ENCODE peak calls at places on chromosomes 2 and 18, in seven cellular contexts. E, B, C, N, T, H and G are unnamed samples.

GRCh38 chr2:222878284-222878876 is 17.5 kb downstream of the ACSL3 start:
- DNase-seq in E (no peak), B (no peak), C (no peak), N (no peak), T (no peak), H (no peak), G (no peak)

GRCh38 chr18:12659904-12660605 is 2.1 kb upstream of the SPIRE1 start:
- DNase-seq in E (peak), B (peak), C (peak), N (peak), T (no peak), H (peak), G (peak)

GRCh38 chr2:101518470-101519172 is 43.7 kb upstream of the RFX8 start:
- DNase-seq in E (peak), B (peak), C (peak), N (peak), T (peak), H (peak), G (peak)

GRCh38 chr18:72674710-72675109 is 130.6 kb upstream of the CBLN2 start:
- DNase-seq in E (no peak), B (no peak), C (no peak), N (no peak), T (no peak), H (no peak), G (no peak)

GRCh38 chr2:6866239-6866745 is 585 bp upstream of the CMPK2 start:
- DNase-seq in E (peak), B (peak), C (peak), N (peak), T (no peak), H (peak), G (peak)

GRCh38 chr18:31619291-31619690 is 27.6 kb downstream of the TTR start:
- DNase-seq in E (no peak), B (no peak), C (no peak), N (no peak), T (no peak), H (no peak), G (no peak)

GRCh38 chr2:7812231-7812995 is 869.4 kb upstream of the ID2 start:
- DNase-seq in E (peak), B (peak), C (no peak), N (peak), T (no peak), H (no peak), G (no peak)

GRCh38 chr2:27086722-27087446 is at the start of gene KHK:
- DNase-seq in E (no peak), B (no peak), C (no peak), N (no peak), T (peak), H (peak), G (peak)

GRCh38 chr2:135817946-135818345 is 19.0 kb downstream of the LCT start:
- DNase-seq in E (no peak), B (peak), C (no peak), N (no peak), T (no peak), H (no peak), G (no peak)

GRCh38 chr2:27724191-27724590 is 47.3 kb upstream of the MRPL33 start:
- DNase-seq in E (no peak), B (no peak), C (no peak), N (no peak), T (no peak), H (no peak), G (no peak)

GRCh38 chr2:65300772-65301711 is 73.4 kb downstream of the ACTR2 start:
- DNase-seq in E (peak), B (peak), C (no peak), N (peak), T (no peak), H (peak), G (no peak)

GRCh38 chr2:29420999-29421856 is 306.0 kb downstream of the CLIP4 start:
- DNase-seq in E (peak), B (no peak), C (no peak), N (peak), T (no peak), H (no peak), G (no peak)

GRCh38 chr18:48955528-48956261 is 4.9 kb upstream of the SMAD7 start:
- DNase-seq in E (peak), B (peak), C (no peak), N (peak), T (peak), H (peak), G (peak)

GRCh38 chr2:133598769-133599168 is 30.5 kb upstream of the NCKAP5 start:
- DNase-seq in E (no peak), B (no peak), C (no peak), N (no peak), T (no peak), H (no peak), G (no peak)

GRCh38 chr2:195252018-195252417 is 405.0 kb upstream of the SLC39A10 start:
- DNase-seq in E (no peak), B (no peak), C (no peak), N (no peak), T (no peak), H (peak), G (no peak)

GRCh38 chr2:189372688-189373257 is 68.5 kb upstream of the WDR75 start:
- DNase-seq in E (peak), B (no peak), C (no peak), N (no peak), T (no peak), H (no peak), G (no peak)

GRCh38 chr2:174573621-174574081 is 24.0 kb downstream of the WIPF1 start:
- DNase-seq in E (no peak), B (no peak), C (no peak), N (no peak), T (no peak), H (no peak), G (no peak)

GRCh38 chr2:12196495-12196894 is 450.1 kb downstream of the LPIN1 start:
- DNase-seq in E (no peak), B (no peak), C (no peak), N (no peak), T (no peak), H (no peak), G (no peak)

GRCh38 chr2:137190411-137191190 is 425.3 kb downstream of the THSD7B start:
- DNase-seq in E (no peak), B (no peak), C (no peak), N (no peak), T (no peak), H (no peak), G (no peak)

GRCh38 chr18:59659486-59660187 is 37.6 kb downstream of the CCBE1 start:
- DNase-seq in E (no peak), B (peak), C (no peak), N (peak), T (no peak), H (peak), G (no peak)

GRCh38 chr18:39313992-39314391 is 1748.4 kb upstream of the CELF4 start:
- DNase-seq in E (no peak), B (no peak), C (no peak), N (no peak), T (no peak), H (no peak), G (peak)

GRCh38 chr2:233643128-233643527 is 6.9 kb downstream of the UGT1A10 start:
- DNase-seq in E (peak), B (no peak), C (peak), N (no peak), T (no peak), H (peak), G (peak)
- TF ChIP-seq CTCF in E (peak), B (no peak), C (peak), N (peak), T (peak), H (peak), G (peak)

GRCh38 chr2:119231975-119232665 is 8.5 kb downstream of the STEAP3 start:
- DNase-seq in E (peak), B (peak), C (no peak), N (peak), T (no peak), H (no peak), G (no peak)

GRCh38 chr2:119228964-119229363 is 5.3 kb downstream of the STEAP3 start:
- DNase-seq in E (no peak), B (no peak), C (no peak), N (no peak), T (no peak), H (no peak), G (no peak)

GRCh38 chr2:119229716-119230115 is 6.1 kb downstream of the STEAP3 start:
- DNase-seq in E (no peak), B (no peak), C (no peak), N (no peak), T (no peak), H (no peak), G (no peak)

GRCh38 chr2:119230219-119230618 is 6.6 kb downstream of the STEAP3 start:
- DNase-seq in E (no peak), B (no peak), C (no peak), N (no peak), T (no peak), H (no peak), G (no peak)

DNA sequence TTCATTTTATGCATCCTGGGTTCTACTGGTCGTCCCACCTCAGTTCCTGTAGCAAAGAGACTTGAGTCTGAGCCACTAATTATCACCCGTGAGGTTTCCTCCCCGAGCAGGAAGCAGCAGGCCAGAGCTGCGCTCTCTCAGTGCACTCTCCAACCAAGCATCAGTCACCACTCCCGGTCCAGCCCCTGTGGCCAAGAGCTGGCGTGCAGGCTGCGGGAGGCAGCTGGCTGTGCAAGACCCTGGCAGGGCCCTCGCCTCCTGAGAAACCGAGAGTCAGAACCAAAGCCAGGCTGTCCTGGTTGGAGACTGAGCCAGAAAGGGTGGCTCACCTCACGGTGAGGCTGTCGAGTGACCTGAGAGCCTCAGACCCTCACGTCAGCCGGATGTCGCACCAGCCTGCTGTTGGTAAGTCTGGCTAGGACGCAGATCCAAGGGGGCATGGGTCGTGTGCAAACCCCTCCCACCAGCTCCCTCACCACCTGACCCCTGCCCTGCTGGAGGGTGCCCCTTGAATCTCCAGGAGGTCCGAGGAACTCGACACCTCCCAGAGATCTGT is 7.1 kb downstream of the STEAP3 start:
- DNase-seq in E (peak), B (peak), C (no peak), N (peak), T (no peak), H (peak), G (no peak)
- TF ChIP-seq CTCF in E (no peak), B (no peak), C (no peak), N (no peak), T (no peak), H (no peak), G (no peak)

GRCh38 chr2:30883822-30884221 is 76.6 kb upstream of the CAPN13 start:
- DNase-seq in E (no peak), B (no peak), C (no peak), N (no peak), T (no peak), H (no peak), G (no peak)

GRCh38 chr2:30880516-30880915 is 73.3 kb upstream of the CAPN13 start:
- DNase-seq in E (no peak), B (no peak), C (no peak), N (no peak), T (no peak), H (no peak), G (no peak)

GRCh38 chr2:30877833-30878232 is 70.6 kb upstream of the CAPN13 start:
- DNase-seq in E (no peak), B (no peak), C (no peak), N (no peak), T (no peak), H (no peak), G (no peak)

GRCh38 chr2:30886101-30886500 is 78.9 kb upstream of the CAPN13 start:
- DNase-seq in E (no peak), B (no peak), C (no peak), N (no peak), T (no peak), H (peak), G (no peak)

GRCh38 chr2:30883184-30883583 is 75.9 kb upstream of the CAPN13 start:
- DNase-seq in E (no peak), B (no peak), C (no peak), N (no peak), T (no peak), H (no peak), G (no peak)
- TF ChIP-seq CTCF in E (no peak), B (no peak), C (no peak), N (no peak), T (no peak), H (no peak), G (no peak)

DNA sequence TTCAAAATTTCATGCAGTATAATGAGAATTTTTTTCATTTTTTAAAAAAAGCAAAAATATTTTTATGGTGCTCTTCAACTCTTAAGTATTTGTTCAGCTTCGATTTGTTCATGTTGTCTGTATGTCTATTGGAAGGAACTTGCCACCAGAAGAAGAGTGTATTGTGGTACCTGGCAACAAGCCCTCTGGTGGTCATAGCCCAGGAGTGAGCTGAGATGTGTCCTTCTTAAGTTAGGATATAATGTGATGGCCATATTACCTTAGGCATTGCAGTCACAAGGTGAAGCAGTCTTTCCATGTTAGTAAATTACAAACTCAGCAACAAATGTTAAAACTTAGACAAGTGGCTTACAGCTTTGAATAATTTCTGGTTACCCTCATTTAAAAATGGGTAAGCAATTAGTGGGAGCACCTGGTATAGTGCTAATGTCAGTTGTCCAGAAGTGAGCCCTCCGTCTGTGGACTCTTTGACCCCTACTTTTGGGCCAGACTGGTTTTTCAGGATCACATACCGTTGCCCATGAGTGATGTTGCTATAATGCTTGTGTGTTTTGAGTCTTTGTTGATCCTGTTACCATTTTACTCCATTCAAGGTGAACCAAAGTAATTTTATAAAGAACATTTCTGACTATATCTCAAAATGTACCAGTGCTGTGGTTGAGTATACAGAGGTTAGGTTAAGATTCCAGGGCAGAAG is 57.4 kb downstream of the MYO1B start:
- DNase-seq in E (peak), B (no peak), C (peak), N (peak), T (no peak), H (peak), G (peak)
- TF ChIP-seq CTCF in E (peak), B (peak), C (peak), N (peak), T (no peak), H (peak), G (peak)

GRCh38 chr2:3626118-3626816 is 31.4 kb downstream of the COLEC11 start:
- DNase-seq in E (peak), B (no peak), C (no peak), N (peak), T (peak), H (no peak), G (no peak)

GRCh38 chr2:3628241-3628679 is 29.7 kb upstream of the ALLC start:
- DNase-seq in E (no peak), B (no peak), C (no peak), N (no peak), T (peak), H (no peak), G (no peak)

GRCh38 chr2:3625186-3625585 is 30.3 kb downstream of the COLEC11 start:
- DNase-seq in E (no peak), B (no peak), C (no peak), N (no peak), T (peak), H (no peak), G (no peak)

GRCh38 chr2:3627500-3628100 is 30.4 kb upstream of the ALLC start:
- DNase-seq in E (no peak), B (no peak), C (no peak), N (no peak), T (peak), H (no peak), G (no peak)

GRCh38 chr2:3626817-3627499 is 31.0 kb upstream of the ALLC start:
- DNase-seq in E (no peak), B (no peak), C (no peak), N (no peak), T (peak), H (no peak), G (no peak)
- TF ChIP-seq CTCF in E (no peak), B (no peak), C (peak), N (no peak), T (no peak), H (no peak), G (no peak)